ENCODE peak calls at places on chromosomes 2 and 18, in seven cellular contexts. One of them, this sample, is unnamed. For H3K4me1 and H4K20me1, the result is how much of the 10 kb centered on the place peaks cover.

GRCh38 chr2:215930505-215931233 is 82.7 kb downstream of the MREG start:
- DNase-seq in hepatocyte: no peak
- DNase-seq in PC-3: peak
- DNase-seq in keratinocyte: no peak
- DNase-seq in OCI-LY7: no peak
- DNase-seq in neural progenitor cell: no peak
- DNase-seq in GM12878: no peak
- DNase-seq in this sample: peak

GRCh38 chr2:164438490-164439205 is 182.6 kb downstream of the GRB14 start:
- DNase-seq in neural progenitor cell: no peak
- DNase-seq in GM12878: no peak
- DNase-seq in OCI-LY7: no peak
- DNase-seq in keratinocyte: no peak
- DNase-seq in PC-3: no peak
- DNase-seq in hepatocyte: no peak
- DNase-seq in this sample: no peak

GRCh38 chr2:45013229-45014015 is 4.2 kb upstream of the SIX2 start:
- DNase-seq in OCI-LY7: no peak
- DNase-seq in hepatocyte: no peak
- DNase-seq in PC-3: no peak
- DNase-seq in GM12878: no peak
- DNase-seq in keratinocyte: no peak
- DNase-seq in neural progenitor cell: peak
- DNase-seq in this sample: no peak

GRCh38 chr2:239832101-239832994 is 192.8 kb downstream of the NDUFA10 start:
- DNase-seq in hepatocyte: no peak
- DNase-seq in PC-3: no peak
- DNase-seq in keratinocyte: no peak
- DNase-seq in neural progenitor cell: no peak
- DNase-seq in GM12878: no peak
- DNase-seq in OCI-LY7: no peak
- DNase-seq in this sample: no peak

GRCh38 chr18:44507729-44508325 is 172.9 kb upstream of the SETBP1 start:
- DNase-seq in hepatocyte: no peak
- DNase-seq in neural progenitor cell: no peak
- DNase-seq in keratinocyte: no peak
- DNase-seq in GM12878: peak
- DNase-seq in OCI-LY7: peak
- DNase-seq in PC-3: no peak
- DNase-seq in this sample: no peak

GRCh38 chr2:6826081-6826913 is 39.4 kb downstream of the CMPK2 start:
- DNase-seq in PC-3: peak
- DNase-seq in GM12878: peak
- DNase-seq in hepatocyte: peak
- DNase-seq in keratinocyte: peak
- DNase-seq in OCI-LY7: peak
- DNase-seq in neural progenitor cell: peak
- DNase-seq in this sample: no peak

GRCh38 chr18:62760403-62760734 is 45.0 kb downstream of the PHLPP1 start:
- DNase-seq in neural progenitor cell: peak
- DNase-seq in hepatocyte: no peak
- DNase-seq in keratinocyte: no peak
- DNase-seq in OCI-LY7: no peak
- DNase-seq in PC-3: no peak
- DNase-seq in GM12878: no peak
- DNase-seq in this sample: no peak

GRCh38 chr2:144515425-144515693 is 4.6 kb downstream of the ZEB2 start:
- DNase-seq in PC-3: no peak
- DNase-seq in neural progenitor cell: no peak
- DNase-seq in hepatocyte: no peak
- DNase-seq in keratinocyte: no peak
- DNase-seq in OCI-LY7: no peak
- DNase-seq in GM12878: no peak
- DNase-seq in this sample: no peak

GRCh38 chr2:71473346-71474035 is 20.1 kb downstream of the DYSF start:
- DNase-seq in GM12878: no peak
- DNase-seq in OCI-LY7: no peak
- DNase-seq in keratinocyte: no peak
- DNase-seq in hepatocyte: no peak
- DNase-seq in neural progenitor cell: no peak
- DNase-seq in PC-3: no peak
- DNase-seq in this sample: no peak

GRCh38 chr2:216830346-216830745 is 29.5 kb downstream of the TNP1 start:
- DNase-seq in GM12878: no peak
- DNase-seq in neural progenitor cell: no peak
- DNase-seq in PC-3: no peak
- DNase-seq in OCI-LY7: no peak
- DNase-seq in keratinocyte: no peak
- DNase-seq in hepatocyte: no peak
- DNase-seq in this sample: no peak

DNA sequence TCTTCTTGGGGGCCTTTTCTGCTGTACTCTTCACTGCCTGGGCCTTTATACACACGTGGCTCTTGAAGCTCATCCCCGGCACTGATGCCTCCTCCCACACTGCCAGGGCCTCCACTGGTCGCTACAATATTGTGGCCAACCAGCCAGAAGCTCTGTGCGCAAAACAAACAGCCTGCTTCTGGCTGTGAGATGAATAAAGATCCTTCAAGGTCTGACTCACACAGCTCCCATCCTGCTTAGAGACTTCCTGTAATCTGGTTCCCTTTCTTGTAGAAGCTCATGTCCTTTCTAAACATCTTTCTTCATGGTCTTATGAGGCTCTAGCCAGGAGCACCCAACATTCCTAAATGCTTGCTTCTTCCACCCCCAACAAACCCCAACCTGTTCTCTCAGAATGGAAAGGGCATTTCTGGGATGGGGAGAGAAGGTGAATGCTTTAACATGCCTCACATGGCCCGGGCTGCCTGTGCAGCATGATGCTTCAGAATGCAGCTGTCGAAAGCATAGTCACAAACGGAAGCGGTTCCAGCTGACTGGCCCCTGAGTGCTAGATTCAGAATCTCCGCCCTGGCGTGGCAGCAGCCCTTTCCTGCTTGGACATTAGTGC is 24.6 kb downstream of the NRP2 start:
- DNase-seq in PC-3: peak
- DNase-seq in GM12878: peak
- DNase-seq in hepatocyte: peak
- DNase-seq in keratinocyte: no peak
- DNase-seq in OCI-LY7: peak
- DNase-seq in neural progenitor cell: no peak
- DNase-seq in this sample: no peak
- H3K4me1 ChIP-seq in PC-3: under half
- H3K4me1 ChIP-seq in GM12878: under half
- H3K4me1 ChIP-seq in hepatocyte: under half
- H3K4me1 ChIP-seq in keratinocyte: under half
- H3K4me1 ChIP-seq in OCI-LY7: under half
- H3K4me1 ChIP-seq in neural progenitor cell: half or more
- H3K4me1 ChIP-seq in this sample: under half

GRCh38 chr2:73708527-73708926 is 28.6 kb downstream of the TPRKB start:
- DNase-seq in neural progenitor cell: no peak
- DNase-seq in OCI-LY7: no peak
- DNase-seq in GM12878: no peak
- DNase-seq in hepatocyte: no peak
- DNase-seq in keratinocyte: no peak
- DNase-seq in PC-3: no peak
- DNase-seq in this sample: peak
- H3K27ac ChIP-seq in neural progenitor cell: no peak
- H3K27ac ChIP-seq in OCI-LY7: no peak
- H3K27ac ChIP-seq in GM12878: no peak
- H3K27ac ChIP-seq in hepatocyte: no peak
- H3K27ac ChIP-seq in keratinocyte: no peak
- H3K27ac ChIP-seq in PC-3: no peak
- H3K27ac ChIP-seq in this sample: no peak

GRCh38 chr2:235535423-235536130 is 41.7 kb downstream of the AGAP1 start:
- DNase-seq in GM12878: no peak
- DNase-seq in hepatocyte: no peak
- DNase-seq in neural progenitor cell: no peak
- DNase-seq in PC-3: no peak
- DNase-seq in OCI-LY7: no peak
- DNase-seq in keratinocyte: no peak
- DNase-seq in this sample: no peak

GRCh38 chr2:235537587-235537986 is 43.7 kb downstream of the AGAP1 start:
- DNase-seq in PC-3: no peak
- DNase-seq in neural progenitor cell: no peak
- DNase-seq in GM12878: no peak
- DNase-seq in OCI-LY7: no peak
- DNase-seq in keratinocyte: no peak
- DNase-seq in hepatocyte: no peak
- DNase-seq in this sample: no peak

GRCh38 chr2:235536711-235537110 is 42.9 kb downstream of the AGAP1 start:
- DNase-seq in neural progenitor cell: no peak
- DNase-seq in PC-3: no peak
- DNase-seq in OCI-LY7: no peak
- DNase-seq in GM12878: no peak
- DNase-seq in keratinocyte: no peak
- DNase-seq in hepatocyte: no peak
- DNase-seq in this sample: no peak

GRCh38 chr2:235538989-235539388 is 45.1 kb downstream of the AGAP1 start:
- DNase-seq in PC-3: no peak
- DNase-seq in keratinocyte: no peak
- DNase-seq in neural progenitor cell: no peak
- DNase-seq in GM12878: no peak
- DNase-seq in OCI-LY7: no peak
- DNase-seq in hepatocyte: no peak
- DNase-seq in this sample: no peak

GRCh38 chr2:235537186-235537585 is 43.3 kb downstream of the AGAP1 start:
- DNase-seq in OCI-LY7: no peak
- DNase-seq in keratinocyte: no peak
- DNase-seq in hepatocyte: no peak
- DNase-seq in neural progenitor cell: no peak
- DNase-seq in PC-3: no peak
- DNase-seq in GM12878: no peak
- DNase-seq in this sample: no peak
- H4K20me1 ChIP-seq in OCI-LY7: under half
- H4K20me1 ChIP-seq in keratinocyte: under half
- H4K20me1 ChIP-seq in hepatocyte: under half
- H4K20me1 ChIP-seq in neural progenitor cell: half or more
- H4K20me1 ChIP-seq in PC-3: under half
- H4K20me1 ChIP-seq in GM12878: under half
- H4K20me1 ChIP-seq in this sample: half or more

DNA sequence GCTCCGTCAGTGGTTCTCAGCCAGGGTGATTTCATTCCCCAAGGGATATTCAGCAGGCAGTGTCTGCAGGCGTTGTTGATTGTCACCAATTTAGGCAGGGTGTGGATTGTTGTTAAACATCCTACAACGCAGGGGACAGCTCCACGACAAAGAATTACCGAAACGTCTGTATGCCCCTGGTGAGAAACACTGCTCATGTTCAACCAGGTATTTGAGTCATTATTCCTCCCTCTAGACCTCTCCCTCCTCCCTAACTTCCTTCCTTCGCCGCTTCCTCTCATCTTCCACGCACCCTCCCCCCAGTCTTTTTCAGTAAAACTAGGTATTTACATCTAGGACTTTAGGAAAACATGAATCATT is 50.8 kb downstream of the NCK2 start:
- DNase-seq in GM12878: no peak
- DNase-seq in keratinocyte: no peak
- DNase-seq in hepatocyte: no peak
- DNase-seq in neural progenitor cell: no peak
- DNase-seq in OCI-LY7: no peak
- DNase-seq in PC-3: peak
- DNase-seq in this sample: no peak
- H3K4me1 ChIP-seq in GM12878: half or more
- H3K4me1 ChIP-seq in keratinocyte: half or more
- H3K4me1 ChIP-seq in hepatocyte: under half
- H3K4me1 ChIP-seq in neural progenitor cell: under half
- H3K4me1 ChIP-seq in OCI-LY7: half or more
- H3K4me1 ChIP-seq in PC-3: under half
- H3K4me1 ChIP-seq in this sample: under half

GRCh38 chr18:13178197-13178596 is 40.4 kb upstream of the LDLRAD4 start:
- DNase-seq in keratinocyte: no peak
- DNase-seq in OCI-LY7: no peak
- DNase-seq in PC-3: no peak
- DNase-seq in hepatocyte: no peak
- DNase-seq in GM12878: no peak
- DNase-seq in neural progenitor cell: no peak
- DNase-seq in this sample: no peak

GRCh38 chr18:13180614-13181375 is 37.8 kb upstream of the LDLRAD4 start:
- DNase-seq in neural progenitor cell: no peak
- DNase-seq in OCI-LY7: no peak
- DNase-seq in GM12878: no peak
- DNase-seq in PC-3: no peak
- DNase-seq in keratinocyte: no peak
- DNase-seq in hepatocyte: peak
- DNase-seq in this sample: no peak

GRCh38 chr18:13178976-13179375 is 39.6 kb upstream of the LDLRAD4 start:
- DNase-seq in hepatocyte: no peak
- DNase-seq in keratinocyte: no peak
- DNase-seq in neural progenitor cell: no peak
- DNase-seq in PC-3: peak
- DNase-seq in OCI-LY7: no peak
- DNase-seq in GM12878: no peak
- DNase-seq in this sample: no peak

GRCh38 chr18:13181765-13182164 is 36.8 kb upstream of the LDLRAD4 start:
- DNase-seq in GM12878: no peak
- DNase-seq in hepatocyte: no peak
- DNase-seq in keratinocyte: no peak
- DNase-seq in neural progenitor cell: no peak
- DNase-seq in PC-3: no peak
- DNase-seq in OCI-LY7: no peak
- DNase-seq in this sample: no peak

GRCh38 chr18:13179566-13180113 is 38.9 kb upstream of the LDLRAD4 start:
- DNase-seq in GM12878: no peak
- DNase-seq in OCI-LY7: no peak
- DNase-seq in hepatocyte: peak
- DNase-seq in PC-3: no peak
- DNase-seq in keratinocyte: no peak
- DNase-seq in neural progenitor cell: no peak
- DNase-seq in this sample: no peak
- H3K27ac ChIP-seq in GM12878: no peak
- H3K27ac ChIP-seq in OCI-LY7: no peak
- H3K27ac ChIP-seq in hepatocyte: peak
- H3K27ac ChIP-seq in PC-3: no peak
- H3K27ac ChIP-seq in keratinocyte: no peak
- H3K27ac ChIP-seq in neural progenitor cell: no peak
- H3K27ac ChIP-seq in this sample: no peak

DNA sequence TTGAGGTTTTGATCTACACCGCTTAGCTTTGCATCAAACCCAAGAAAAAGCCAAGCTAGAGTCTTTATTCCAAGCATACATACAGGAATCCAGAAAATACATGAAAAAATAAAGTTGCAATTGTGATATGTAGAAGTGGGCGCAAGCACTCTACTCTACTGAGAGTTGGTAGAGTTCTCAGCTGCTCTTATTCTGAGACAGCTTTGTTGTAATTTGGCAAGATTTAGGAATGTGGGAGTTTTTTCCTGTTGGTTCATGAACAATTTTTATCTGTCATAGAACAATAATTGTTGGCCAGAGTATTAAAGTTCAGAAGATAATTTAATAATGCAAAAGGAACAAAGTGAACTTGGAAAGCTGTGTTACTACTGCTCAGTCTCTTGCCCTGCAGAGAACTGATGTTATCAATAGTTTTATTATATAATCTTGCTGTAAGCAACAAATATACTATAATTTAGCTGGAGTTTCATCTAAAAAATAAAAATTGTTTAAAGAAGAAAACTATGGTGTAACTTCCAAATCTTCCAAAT is 302.0 kb upstream of the RND3 start:
- DNase-seq in OCI-LY7: no peak
- DNase-seq in PC-3: no peak
- DNase-seq in hepatocyte: no peak
- DNase-seq in GM12878: no peak
- DNase-seq in neural progenitor cell: no peak
- DNase-seq in keratinocyte: no peak
- DNase-seq in this sample: no peak
- H4K20me1 ChIP-seq in OCI-LY7: under half
- H4K20me1 ChIP-seq in PC-3: under half
- H4K20me1 ChIP-seq in hepatocyte: under half
- H4K20me1 ChIP-seq in GM12878: under half
- H4K20me1 ChIP-seq in neural progenitor cell: under half
- H4K20me1 ChIP-seq in keratinocyte: under half
- H4K20me1 ChIP-seq in this sample: under half

GRCh38 chr2:134199123-134199522 is 54.7 kb upstream of the MGAT5 start:
- DNase-seq in GM12878: no peak
- DNase-seq in neural progenitor cell: no peak
- DNase-seq in hepatocyte: no peak
- DNase-seq in PC-3: no peak
- DNase-seq in keratinocyte: no peak
- DNase-seq in OCI-LY7: no peak
- DNase-seq in this sample: no peak
- H3K4me1 ChIP-seq in GM12878: under half
- H3K4me1 ChIP-seq in neural progenitor cell: under half
- H3K4me1 ChIP-seq in hepatocyte: under half
- H3K4me1 ChIP-seq in PC-3: under half
- H3K4me1 ChIP-seq in keratinocyte: under half
- H3K4me1 ChIP-seq in OCI-LY7: under half
- H3K4me1 ChIP-seq in this sample: under half